ENCODE peak calls at places on chromosomes 5 and 9, in five cellular contexts. W is epithelial cell of esophagus, N is lung, D is IMR-90, C is cardiac fibroblast. U is an unnamed sample.

GRCh38 chr9:78543353-78543752 is 246.4 kb downstream of the PSAT1 start:
- DNase-seq in D (no peak), C (no peak), W (no peak), N (no peak), U (no peak)

GRCh38 chr5:55903121-55903701 is 52.1 kb downstream of the IL31RA start:
- DNase-seq in N (no peak), C (peak), D (peak), W (peak), U (no peak)

GRCh38 chr9:16673171-16673570 is 197.3 kb downstream of the BNC2 start:
- DNase-seq in D (peak), W (no peak), N (no peak), C (no peak), U (no peak)

GRCh38 chr9:120443489-120443888 is 136.5 kb downstream of the CDK5RAP2 start:
- DNase-seq in D (peak), W (no peak), N (no peak), C (peak), U (no peak)

GRCh38 chr5:139776856-139777255 is 18.8 kb upstream of the PSD2 start:
- DNase-seq in N (no peak), C (no peak), D (no peak), W (no peak), U (no peak)

GRCh38 chr9:124771867-124772621 is 933 bp upstream of the NR6A1 start:
- DNase-seq in W (peak), C (peak), N (peak), D (peak), U (peak)

GRCh38 chr5:6761333-6761732 is 48.1 kb downstream of the TENT4A start:
- DNase-seq in C (no peak), D (no peak), N (no peak), W (no peak), U (no peak)

GRCh38 chr5:168425997-168426863 is 60.0 kb upstream of the RARS1 start:
- DNase-seq in W (no peak), D (no peak), C (no peak), N (no peak), U (no peak)

GRCh38 chr9:130325921-130326320 is 60.4 kb downstream of the HMCN2 start:
- DNase-seq in W (peak), C (no peak), N (no peak), D (no peak), U (no peak)

GRCh38 chr9:105054488-105054887 is 126.5 kb upstream of the ABCA1 start:
- DNase-seq in C (peak), D (peak), N (no peak), W (peak), U (no peak)

GRCh38 chr9:128007566-128008138 is 26.9 kb upstream of the EEIG1 start:
- DNase-seq in D (peak), C (peak), W (peak), N (peak), U (no peak)

GRCh38 chr5:3564827-3565560 is 30.6 kb upstream of the IRX1 start:
- DNase-seq in W (no peak), C (no peak), D (no peak), N (no peak), U (no peak)

GRCh38 chr9:124263800-124264426 is 6.2 kb downstream of the NEK6 start:
- DNase-seq in W (no peak), D (no peak), N (no peak), C (no peak), U (no peak)

GRCh38 chr5:96347502-96348292 is 85.4 kb downstream of the PCSK1 start:
- DNase-seq in N (no peak), C (no peak), W (no peak), D (peak), U (no peak)

GRCh38 chr9:92668746-92669526 is 995 bp downstream of the IPPK start:
- DNase-seq in C (peak), D (peak), W (peak), N (peak), U (peak)

GRCh38 chr5:98816574-98817222 is 43.2 kb downstream of the RGMB start:
- DNase-seq in C (peak), N (peak), W (no peak), D (no peak), U (no peak)

GRCh38 chr9:96453625-96454024 is 3.7 kb downstream of the HABP4 start:
- DNase-seq in C (peak), D (peak), N (no peak), W (peak), U (peak)

GRCh38 chr5:164048527-164048926 is 543.1 kb downstream of the MAT2B start:
- DNase-seq in C (peak), N (no peak), W (peak), D (peak), U (no peak)

GRCh38 chr9:24045150-24045549 is 219.1 kb upstream of the ELAVL2 start:
- DNase-seq in N (no peak), W (no peak), C (no peak), D (no peak), U (no peak)

DNA sequence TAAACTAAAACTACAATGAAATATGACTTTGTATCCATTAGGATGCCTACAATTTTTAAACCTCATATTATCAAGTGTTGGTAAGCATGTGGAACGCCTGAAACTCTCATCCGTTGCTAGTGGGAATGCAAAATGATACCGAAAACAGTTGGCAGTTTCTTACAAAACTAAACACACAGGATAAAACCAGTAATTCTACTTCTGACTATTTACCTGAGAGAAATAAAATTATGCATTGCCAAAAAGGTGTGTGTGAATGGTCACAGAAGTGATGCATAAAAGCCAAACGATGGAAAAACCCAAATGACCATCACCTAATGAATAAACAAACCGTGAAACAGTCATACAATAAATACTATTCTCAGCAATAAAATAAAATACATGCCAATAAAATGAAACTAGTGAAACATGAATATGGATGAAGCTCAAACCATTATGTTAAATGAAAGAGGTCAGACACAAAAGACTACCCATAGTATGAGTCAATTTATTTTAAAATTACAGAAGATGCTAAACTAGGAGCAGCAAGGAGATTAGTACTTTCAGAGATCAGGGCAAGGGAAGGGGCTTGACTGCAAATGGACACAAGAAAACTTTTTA is 13.4 kb downstream of the AUH start:
- DNase-seq in D (no peak), C (no peak), N (no peak), W (no peak), U (no peak)
- TF ChIP-seq CTCF in D (no peak), C (no peak), N (no peak), W (no peak), U (no peak)

GRCh38 chr5:116566251-116566650 is 8.4 kb downstream of the SEMA6A start:
- DNase-seq in N (no peak), D (no peak), W (no peak), C (no peak), U (no peak)
- H3K4me3 ChIP-seq in N (no peak), D (no peak), W (no peak), C (no peak), U (no peak)

DNA sequence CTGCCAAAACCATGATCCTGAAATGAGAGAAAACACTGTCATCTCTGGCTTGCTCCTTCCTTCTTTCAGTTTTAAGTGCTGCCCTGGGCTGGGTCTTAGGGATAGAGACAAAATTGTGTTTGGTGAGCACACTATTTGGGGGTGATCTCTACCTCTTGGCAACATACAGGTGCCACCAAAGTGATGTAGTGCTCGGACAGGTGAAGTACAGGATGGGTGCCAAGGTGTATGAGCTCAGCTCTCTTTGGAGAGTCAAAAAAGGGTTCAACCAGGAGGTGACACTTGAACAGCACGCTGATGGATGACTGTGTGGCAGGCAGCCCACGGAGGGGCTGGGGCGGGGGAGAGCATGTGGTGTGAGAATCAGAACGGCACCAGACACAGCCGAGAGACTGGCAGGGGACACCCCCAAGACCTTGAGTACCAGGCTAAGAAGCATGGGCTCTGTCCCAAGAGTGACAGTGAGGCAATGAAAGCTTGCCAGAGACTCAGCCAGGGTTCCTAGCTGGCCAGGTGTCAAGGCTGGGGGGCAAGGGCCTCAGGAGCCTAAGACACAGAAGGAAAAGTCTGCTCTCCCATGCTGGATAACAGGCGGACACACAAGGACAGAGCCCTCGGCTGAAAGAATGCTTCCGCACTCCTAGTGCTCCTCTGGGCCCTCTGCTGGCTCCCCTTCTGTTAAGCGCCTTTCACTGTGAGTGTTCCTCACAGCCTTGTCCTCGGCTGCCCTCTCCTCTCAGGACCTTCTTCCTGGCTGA is 2.5 kb downstream of the NHP2 start:
- DNase-seq in D (no peak), N (no peak), C (no peak), W (no peak), U (no peak)
- TF ChIP-seq CTCF in D (no peak), N (no peak), C (no peak), W (no peak), U (peak)

GRCh38 chr9:118455781-118456180 is 751.6 kb downstream of the TLR4 start:
- DNase-seq in W (no peak), N (no peak), D (no peak), C (no peak), U (no peak)
- H3K4me3 ChIP-seq in W (no peak), N (no peak), D (no peak), C (no peak), U (no peak)

GRCh38 chr5:157049605-157050004 is 9.3 kb downstream of the HAVCR1 start:
- DNase-seq in C (no peak), W (no peak), D (no peak), N (no peak), U (peak)

GRCh38 chr5:157050050-157050449 is 8.9 kb downstream of the HAVCR1 start:
- DNase-seq in D (no peak), W (no peak), N (no peak), C (no peak), U (no peak)

GRCh38 chr5:157047898-157048297 is 11.0 kb downstream of the HAVCR1 start:
- DNase-seq in C (no peak), N (no peak), D (no peak), W (no peak), U (no peak)

GRCh38 chr5:157045601-157046000 is 13.3 kb downstream of the HAVCR1 start:
- DNase-seq in W (no peak), C (no peak), N (no peak), D (no peak), U (no peak)

GRCh38 chr5:157046041-157046440 is 12.9 kb downstream of the HAVCR1 start:
- DNase-seq in W (peak), N (no peak), D (no peak), C (no peak), U (peak)
- TF ChIP-seq CTCF in W (no peak), N (no peak), D (no peak), C (no peak), U (no peak)

DNA sequence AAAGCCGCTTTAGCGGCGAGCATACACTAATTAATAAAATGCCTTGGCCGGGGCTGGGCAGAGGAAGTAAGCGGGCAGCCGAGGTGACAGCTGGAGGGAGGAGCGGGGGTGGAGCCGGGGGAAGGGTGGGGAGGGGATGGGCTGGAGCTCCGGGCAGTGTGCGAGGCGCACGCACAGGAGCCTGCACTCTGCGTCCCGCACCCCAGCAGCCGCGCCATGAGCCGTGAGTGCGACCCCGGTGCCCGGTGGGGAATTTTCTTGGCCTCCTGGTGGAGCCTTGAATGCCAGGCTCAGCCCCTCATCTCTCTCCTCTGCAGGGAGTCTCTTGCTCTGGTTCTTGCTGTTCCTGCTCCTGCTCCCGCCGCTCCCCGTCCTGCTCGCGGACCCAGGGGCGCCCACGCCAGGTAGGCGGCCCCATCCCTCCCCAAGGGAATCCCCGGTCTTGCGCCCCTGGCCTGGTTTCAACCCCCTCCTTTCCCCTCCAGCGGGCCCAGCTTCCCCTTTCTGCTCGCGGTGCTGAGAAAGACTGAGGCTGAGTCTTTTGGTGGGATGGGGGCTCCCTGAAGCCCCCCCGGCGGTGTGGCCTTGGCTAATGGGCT is at the start of gene PTGS1:
- DNase-seq in N (peak), C (peak), D (peak), W (peak), U (no peak)
- H3K4me3 ChIP-seq in N (no peak), C (peak), D (peak), W (peak), U (no peak)

U was measured in Caco-2.